ENCODE peak calls at places on chromosomes 1 and 21, in four cellular contexts. One of them, this sample, is unnamed.

GRCh38 chr1:143720087-143721023 is 251.4 kb downstream of the FAM72C start:
- DNase-seq in fibroblast of mammary gland: peak
- DNase-seq in lung: peak
- DNase-seq in nephron progenitor cell: no peak
- DNase-seq in this sample: no peak

GRCh38 chr1:205248793-205249601 is 21.3 kb downstream of the TMCC2 start:
- DNase-seq in fibroblast of mammary gland: no peak
- DNase-seq in lung: peak
- DNase-seq in nephron progenitor cell: no peak
- DNase-seq in this sample: peak

GRCh38 chr1:212581034-212581433 is 27.5 kb upstream of the ATF3 start:
- DNase-seq in fibroblast of mammary gland: no peak
- DNase-seq in lung: no peak
- DNase-seq in nephron progenitor cell: no peak
- DNase-seq in this sample: no peak

GRCh38 chr1:220843481-220844011 is 35.7 kb upstream of the HLX start:
- DNase-seq in fibroblast of mammary gland: peak
- DNase-seq in lung: no peak
- DNase-seq in nephron progenitor cell: no peak
- DNase-seq in this sample: peak

GRCh38 chr1:181485276-181486097 is 2.2 kb downstream of the CACNA1E start:
- DNase-seq in fibroblast of mammary gland: no peak
- DNase-seq in lung: no peak
- DNase-seq in nephron progenitor cell: peak
- DNase-seq in this sample: no peak

GRCh38 chr1:18178125-18178524 is 70.5 kb downstream of the IGSF21 start:
- DNase-seq in fibroblast of mammary gland: no peak
- DNase-seq in lung: no peak
- DNase-seq in nephron progenitor cell: no peak
- DNase-seq in this sample: no peak

GRCh38 chr1:55869050-55869449 is 653.9 kb upstream of the USP24 start:
- DNase-seq in fibroblast of mammary gland: no peak
- DNase-seq in lung: peak
- DNase-seq in nephron progenitor cell: no peak
- DNase-seq in this sample: peak

GRCh38 chr1:2928733-2929325 is 92.4 kb upstream of the ACTRT2 start:
- DNase-seq in fibroblast of mammary gland: no peak
- DNase-seq in lung: no peak
- DNase-seq in nephron progenitor cell: no peak
- DNase-seq in this sample: no peak

GRCh38 chr1:218705911-218706893 is 361.1 kb downstream of the TGFB2 start:
- DNase-seq in fibroblast of mammary gland: peak
- DNase-seq in lung: peak
- DNase-seq in nephron progenitor cell: no peak
- DNase-seq in this sample: no peak

GRCh38 chr1:107963601-107964396 is 1.2 kb downstream of the VAV3 start:
- DNase-seq in fibroblast of mammary gland: peak
- DNase-seq in lung: peak
- DNase-seq in nephron progenitor cell: peak
- DNase-seq in this sample: no peak

GRCh38 chr1:201011616-201012015 is 11.9 kb downstream of the KIF21B start:
- DNase-seq in fibroblast of mammary gland: no peak
- DNase-seq in lung: no peak
- DNase-seq in nephron progenitor cell: no peak
- DNase-seq in this sample: no peak

GRCh38 chr1:97806336-97806735 is 114.5 kb downstream of the DPYD start:
- DNase-seq in fibroblast of mammary gland: no peak
- DNase-seq in lung: no peak
- DNase-seq in nephron progenitor cell: no peak
- DNase-seq in this sample: no peak

GRCh38 chr1:240031009-240031408 is 60.7 kb upstream of the FMN2 start:
- DNase-seq in fibroblast of mammary gland: peak
- DNase-seq in lung: no peak
- DNase-seq in nephron progenitor cell: no peak
- DNase-seq in this sample: no peak

GRCh38 chr1:220326578-220326977 is 54.3 kb upstream of the RAB3GAP2 start:
- DNase-seq in fibroblast of mammary gland: peak
- DNase-seq in lung: no peak
- DNase-seq in nephron progenitor cell: no peak
- DNase-seq in this sample: no peak

GRCh38 chr21:43913928-43914327 is 48.9 kb downstream of the AGPAT3 start:
- DNase-seq in fibroblast of mammary gland: peak
- DNase-seq in lung: no peak
- DNase-seq in nephron progenitor cell: no peak
- DNase-seq in this sample: no peak

GRCh38 chr1:53092659-53093450 is 30.8 kb downstream of the PODN start:
- DNase-seq in fibroblast of mammary gland: no peak
- DNase-seq in lung: no peak
- DNase-seq in nephron progenitor cell: no peak
- DNase-seq in this sample: no peak

GRCh38 chr1:23343246-23344110 is 606 bp downstream of the HNRNPR start:
- DNase-seq in fibroblast of mammary gland: peak
- DNase-seq in lung: no peak
- DNase-seq in nephron progenitor cell: peak
- DNase-seq in this sample: no peak

GRCh38 chr1:230112131-230112701 is 45.2 kb downstream of the GALNT2 start:
- DNase-seq in fibroblast of mammary gland: no peak
- DNase-seq in lung: peak
- DNase-seq in nephron progenitor cell: no peak
- DNase-seq in this sample: no peak

GRCh38 chr1:10874351-10874750 is 77.9 kb upstream of the CASZ1 start:
- DNase-seq in fibroblast of mammary gland: no peak
- DNase-seq in lung: no peak
- DNase-seq in nephron progenitor cell: no peak
- DNase-seq in this sample: no peak

GRCh38 chr1:8848663-8849386 is 29.7 kb downstream of the ENO1 start:
- DNase-seq in fibroblast of mammary gland: peak
- DNase-seq in lung: peak
- DNase-seq in nephron progenitor cell: peak
- DNase-seq in this sample: peak

GRCh38 chr1:235712812-235713211 is 63.2 kb upstream of the GNG4 start:
- DNase-seq in fibroblast of mammary gland: no peak
- DNase-seq in lung: no peak
- DNase-seq in nephron progenitor cell: no peak
- DNase-seq in this sample: no peak

GRCh38 chr1:175420491-175420827 is 227.9 kb upstream of the KIAA0040 start:
- DNase-seq in fibroblast of mammary gland: no peak
- DNase-seq in lung: no peak
- DNase-seq in nephron progenitor cell: no peak
- DNase-seq in this sample: no peak

GRCh38 chr1:226827968-226828513 is 42.4 kb upstream of the PSEN2 start:
- DNase-seq in fibroblast of mammary gland: peak
- DNase-seq in lung: peak
- DNase-seq in nephron progenitor cell: peak
- DNase-seq in this sample: peak

GRCh38 chr1:35433714-35434113 is 123.5 kb downstream of the KIAA0319L start:
- DNase-seq in fibroblast of mammary gland: no peak
- DNase-seq in lung: no peak
- DNase-seq in nephron progenitor cell: no peak
- DNase-seq in this sample: no peak

GRCh38 chr1:40703316-40703715 is 11.8 kb downstream of the NFYC start:
- DNase-seq in fibroblast of mammary gland: peak
- DNase-seq in lung: peak
- DNase-seq in nephron progenitor cell: no peak
- DNase-seq in this sample: no peak

GRCh38 chr1:214362188-214362882 is 81.4 kb downstream of the SMYD2 start:
- DNase-seq in fibroblast of mammary gland: peak
- DNase-seq in lung: no peak
- DNase-seq in nephron progenitor cell: no peak
- DNase-seq in this sample: peak

GRCh38 chr1:180053594-180054567 is 99.3 kb downstream of the CEP350 start:
- DNase-seq in fibroblast of mammary gland: no peak
- DNase-seq in lung: no peak
- DNase-seq in nephron progenitor cell: no peak
- DNase-seq in this sample: no peak

GRCh38 chr1:165742194-165742593 is 26.5 kb downstream of the TMCO1 start:
- DNase-seq in fibroblast of mammary gland: no peak
- DNase-seq in lung: no peak
- DNase-seq in nephron progenitor cell: peak
- DNase-seq in this sample: no peak
- TF ChIP-seq CTCF in fibroblast of mammary gland: no peak
- TF ChIP-seq CTCF in lung: no peak
- TF ChIP-seq CTCF in nephron progenitor cell: no peak
- TF ChIP-seq CTCF in this sample: no peak

DNA sequence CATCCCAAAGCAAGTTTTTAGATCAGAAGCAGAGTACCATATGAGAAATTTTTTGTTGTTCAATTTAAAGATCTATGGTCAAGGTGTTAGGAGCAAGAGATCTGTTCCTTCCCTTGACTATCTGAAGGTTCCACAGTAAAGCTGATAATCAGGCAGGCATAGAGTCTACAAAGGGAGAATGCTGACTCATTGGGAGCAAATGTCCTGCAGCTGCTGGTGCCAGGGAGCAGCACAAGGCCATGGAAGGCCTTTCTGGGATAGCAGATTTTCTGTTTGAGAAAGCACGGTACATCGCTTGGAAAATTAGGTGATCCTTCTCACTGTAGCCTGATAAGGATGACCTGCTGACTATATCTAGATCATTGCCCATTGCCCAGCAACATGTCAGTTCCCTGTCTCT is 210.1 kb upstream of the C1orf87 start:
- DNase-seq in fibroblast of mammary gland: peak
- DNase-seq in lung: no peak
- DNase-seq in nephron progenitor cell: no peak
- DNase-seq in this sample: no peak
- TF ChIP-seq CTCF in fibroblast of mammary gland: no peak
- TF ChIP-seq CTCF in lung: no peak
- TF ChIP-seq CTCF in nephron progenitor cell: no peak
- TF ChIP-seq CTCF in this sample: no peak

GRCh38 chr1:231883382-231883781 is 256.8 kb downstream of the DISC1 start:
- DNase-seq in fibroblast of mammary gland: no peak
- DNase-seq in lung: no peak
- DNase-seq in nephron progenitor cell: no peak
- DNase-seq in this sample: no peak
- TF ChIP-seq CTCF in fibroblast of mammary gland: no peak
- TF ChIP-seq CTCF in lung: no peak
- TF ChIP-seq CTCF in nephron progenitor cell: no peak
- TF ChIP-seq CTCF in this sample: no peak

GRCh38 chr1:194476351-194476750 is 1289.9 kb upstream of the B3GALT2 start:
- DNase-seq in fibroblast of mammary gland: no peak
- DNase-seq in lung: no peak
- DNase-seq in nephron progenitor cell: no peak
- DNase-seq in this sample: no peak
- TF ChIP-seq CTCF in fibroblast of mammary gland: no peak
- TF ChIP-seq CTCF in lung: no peak
- TF ChIP-seq CTCF in nephron progenitor cell: no peak
- TF ChIP-seq CTCF in this sample: no peak

DNA sequence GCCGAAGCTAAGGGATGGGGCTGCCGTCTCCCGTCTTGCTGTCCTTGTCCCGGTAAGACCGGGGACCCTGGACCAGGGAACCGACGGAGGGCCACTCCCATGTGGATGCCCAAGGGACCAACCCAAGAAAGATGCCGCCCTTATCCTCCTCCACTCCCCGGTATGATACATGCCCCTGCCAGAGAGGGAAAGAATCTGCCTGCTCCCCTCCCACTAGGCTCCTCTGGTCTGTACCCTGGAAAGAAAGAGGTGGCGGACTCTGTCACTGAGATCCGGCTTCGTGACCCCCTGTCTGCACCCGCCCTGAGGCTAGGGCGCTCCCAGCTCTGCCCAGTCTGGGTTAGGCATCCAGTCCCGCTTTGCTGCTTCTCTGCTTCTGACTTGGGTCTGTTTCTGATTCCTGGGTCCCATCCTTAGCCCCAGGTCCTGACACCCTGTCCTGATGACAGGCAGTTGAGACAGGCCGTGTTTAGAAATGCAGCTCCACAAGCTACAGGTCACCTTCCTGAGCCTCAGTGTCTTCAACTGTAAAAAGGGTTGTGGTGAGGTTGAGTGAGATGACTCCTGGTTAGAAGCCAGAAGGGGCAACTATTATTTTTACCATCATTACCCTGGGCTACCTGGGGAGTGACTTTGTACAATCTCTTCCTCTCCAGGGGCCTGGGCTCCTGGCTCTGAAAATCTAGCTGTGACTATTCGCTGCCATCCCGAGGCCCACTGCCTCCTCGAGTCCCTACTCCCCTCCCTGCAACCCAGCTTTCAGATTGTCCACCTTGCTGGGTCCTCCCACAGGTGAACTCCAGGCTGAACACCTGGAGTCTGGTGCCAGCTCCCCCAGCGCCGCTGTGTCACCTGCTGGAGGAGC is 3.7 kb downstream of the MATN1 start:
- DNase-seq in fibroblast of mammary gland: peak
- DNase-seq in lung: no peak
- DNase-seq in nephron progenitor cell: no peak
- DNase-seq in this sample: no peak
- TF ChIP-seq CTCF in fibroblast of mammary gland: no peak
- TF ChIP-seq CTCF in lung: no peak
- TF ChIP-seq CTCF in nephron progenitor cell: no peak
- TF ChIP-seq CTCF in this sample: no peak

GRCh38 chr1:234498448-234499118 is 19.6 kb upstream of the TARBP1 start:
- DNase-seq in fibroblast of mammary gland: no peak
- DNase-seq in lung: no peak
- DNase-seq in nephron progenitor cell: no peak
- DNase-seq in this sample: no peak

GRCh38 chr1:234502785-234503184 is 23.8 kb upstream of the TARBP1 start:
- DNase-seq in fibroblast of mammary gland: no peak
- DNase-seq in lung: no peak
- DNase-seq in nephron progenitor cell: no peak
- DNase-seq in this sample: no peak

GRCh38 chr1:234500269-234500668 is 21.3 kb upstream of the TARBP1 start:
- DNase-seq in fibroblast of mammary gland: peak
- DNase-seq in lung: no peak
- DNase-seq in nephron progenitor cell: no peak
- DNase-seq in this sample: no peak

GRCh38 chr1:234497589-234497988 is 18.6 kb upstream of the TARBP1 start:
- DNase-seq in fibroblast of mammary gland: no peak
- DNase-seq in lung: no peak
- DNase-seq in nephron progenitor cell: no peak
- DNase-seq in this sample: no peak

DNA sequence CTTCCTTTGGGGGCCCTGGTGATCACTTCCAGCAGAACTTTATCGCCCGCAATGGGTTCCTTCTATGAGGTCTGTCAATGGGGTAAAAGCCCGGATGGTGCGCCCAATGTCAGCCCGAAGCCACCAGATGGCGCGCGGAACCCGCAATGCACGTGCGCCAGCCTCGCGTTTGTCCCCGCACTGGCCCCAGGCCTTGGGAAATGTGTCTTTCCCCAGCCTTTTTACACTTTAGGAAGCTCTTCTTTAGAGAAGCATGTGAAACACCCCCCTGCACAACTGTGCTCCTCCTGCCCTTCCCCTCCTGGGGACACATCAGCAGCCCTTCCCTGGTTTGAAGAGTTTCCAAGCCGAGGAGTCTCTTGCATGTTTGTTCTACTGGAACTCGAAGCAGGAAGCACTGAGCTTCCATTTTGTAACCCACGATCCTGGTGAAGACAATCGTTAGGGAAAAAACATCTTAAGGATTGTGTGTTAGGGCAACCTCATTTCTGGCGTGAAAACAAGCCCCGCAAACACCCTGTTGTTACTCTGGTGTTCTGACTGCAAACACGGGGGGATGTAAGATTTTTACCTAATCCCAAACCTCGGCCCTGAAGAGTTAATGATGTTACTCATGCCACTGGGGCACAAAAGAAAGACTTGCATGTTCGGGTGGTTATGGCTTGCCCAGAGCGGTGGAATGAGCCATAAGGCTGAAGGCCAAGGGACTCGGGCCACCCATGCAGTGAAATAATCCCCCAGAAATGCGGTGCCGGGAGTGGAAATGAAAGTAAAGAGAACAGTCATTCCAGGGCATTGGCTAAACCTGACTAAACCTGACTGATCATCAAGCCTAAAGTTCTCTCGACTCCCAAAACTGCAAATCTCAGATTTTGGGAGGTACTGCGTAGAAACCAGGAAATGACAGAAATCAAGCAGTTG is 20.4 kb upstream of the TARBP1 start:
- DNase-seq in fibroblast of mammary gland: peak
- DNase-seq in lung: peak
- DNase-seq in nephron progenitor cell: peak
- DNase-seq in this sample: peak
- TF ChIP-seq CTCF in fibroblast of mammary gland: peak
- TF ChIP-seq CTCF in lung: peak
- TF ChIP-seq CTCF in nephron progenitor cell: peak
- TF ChIP-seq CTCF in this sample: peak